ENCODE peak calls at places on chromosome 7, in eight cellular contexts. Q is tibial artery, Y is fibroblast of pulmonary artery, G is esophagus squamous epithelium, X is epithelial cell of esophagus, R is PC-9, O is fibroblast of mammary gland, I is AG04450. C is an unnamed sample.

GRCh38 chr7:47991741-47992311 is 12.4 kb upstream of the HUS1 start:
- DNase-seq in I (no peak), X (peak; percentile 72), R (peak; percentile 66), G (peak; percentile 71), Y (peak; percentile 77), O (peak; percentile 65), Q (peak; percentile 90), C (peak; percentile 79)

GRCh38 chr7:128393526-128394330 is 16.1 kb downstream of the IMPDH1 start:
- DNase-seq in Q (no peak), Y (no peak), X (no peak), G (no peak), I (no peak), O (no peak), R (no peak), C (no peak)

GRCh38 chr7:25857376-25858067 is 294.5 kb upstream of the NFE2L3 start:
- DNase-seq in X (peak; percentile 78), I (no peak), Q (no peak), Y (no peak), O (peak; percentile 90), R (no peak), G (no peak), C (no peak)

GRCh38 chr7:72754312-72754711 is 73.7 kb downstream of the TYW1B start:
- DNase-seq in O (no peak), G (no peak), I (no peak), X (peak; percentile 34), R (no peak), Y (peak; percentile 44), Q (no peak), C (no peak)

GRCh38 chr7:118755067-118755625 is 530.6 kb downstream of the ANKRD7 start:
- DNase-seq in O (peak; percentile 3), Q (no peak), R (peak; percentile 38), X (peak; percentile 99), I (no peak), Y (no peak), G (no peak), C (no peak)

GRCh38 chr7:78616539-78616938 is 818.0 kb downstream of the PHTF2 start:
- DNase-seq in R (no peak), I (no peak), X (no peak), G (no peak), Y (no peak), Q (no peak), O (no peak), C (no peak)

GRCh38 chr7:128732521-128733277 is 6.5 kb upstream of the CALU start:
- DNase-seq in O (no peak), G (no peak), Y (no peak), Q (no peak), X (no peak), I (no peak), R (no peak), C (no peak)

GRCh38 chr7:3861371-3861770 is 560.3 kb downstream of the SDK1 start:
- DNase-seq in O (no peak), I (no peak), X (no peak), G (no peak), Q (no peak), R (no peak), Y (peak; percentile 11), C (no peak)

GRCh38 chr7:156475666-156476065 is 164.9 kb upstream of the RNF32 start:
- DNase-seq in R (no peak), I (peak; percentile 30), O (peak; percentile 42), Y (peak; percentile 5), X (no peak), Q (no peak), G (no peak), C (no peak)

GRCh38 chr7:138029941-138030340 is 28.1 kb upstream of the CREB3L2 start:
- DNase-seq in Y (peak; percentile 16), O (no peak), G (no peak), Q (no peak), R (peak; percentile 68), X (peak; percentile 21), I (no peak), C (no peak)

GRCh38 chr7:783556-784490 is 48.5 kb upstream of the SUN1 start:
- DNase-seq in Q (no peak), Y (no peak), O (no peak), R (no peak), X (no peak), G (no peak), I (no peak), C (no peak)

GRCh38 chr7:54663186-54663585 is 95.8 kb downstream of the SEC61G start:
- DNase-seq in I (no peak), X (no peak), Y (no peak), O (no peak), G (no peak), R (no peak), Q (no peak), C (no peak)

GRCh38 chr7:84497873-84498272 is 303.3 kb upstream of the SEMA3A start:
- DNase-seq in G (no peak), R (no peak), Q (no peak), I (no peak), Y (no peak), X (no peak), O (no peak), C (no peak)

GRCh38 chr7:93298206-93298605 is 66.0 kb downstream of the VPS50 start:
- DNase-seq in X (no peak), Q (no peak), Y (no peak), R (no peak), I (no peak), G (no peak), O (no peak), C (no peak)

GRCh38 chr7:94391716-94392390 is 2.8 kb upstream of the COL1A2 start:
- DNase-seq in G (no peak), O (peak; percentile 72), I (peak; percentile 81), Q (peak; percentile 58), R (no peak), Y (peak; percentile 83), X (no peak), C (no peak)

GRCh38 chr7:55977831-55978230 is 13.4 kb downstream of the NIPSNAP2 start:
- DNase-seq in X (no peak), Q (no peak), G (no peak), R (no peak), I (no peak), Y (peak; percentile 72), O (no peak), C (no peak)

GRCh38 chr7:115941703-115942268 is 88.8 kb downstream of the TFEC start:
- DNase-seq in R (no peak), I (no peak), X (peak; percentile 32), Q (no peak), Y (peak; percentile 60), G (no peak), O (peak; percentile 49), C (no peak)

GRCh38 chr7:28855538-28856217 is 102.5 kb downstream of the TRIL start:
- DNase-seq in Q (no peak), G (no peak), X (peak; percentile 93), Y (peak; percentile 80), I (peak; percentile 87), O (peak; percentile 98), R (peak; percentile 99), C (no peak)

GRCh38 chr7:66250711-66251110 is 45.6 kb downstream of the TPST1 start:
- DNase-seq in I (peak; percentile 38), G (no peak), O (peak; percentile 91), Q (no peak), X (peak; percentile 97), Y (peak; percentile 95), R (no peak), C (no peak)

GRCh38 chr7:44882899-44883298 is 2.4 kb downstream of the PURB start:
- DNase-seq in I (no peak), X (peak; percentile 20), R (no peak), G (no peak), O (peak; percentile 35), Y (no peak), Q (no peak), C (no peak)

GRCh38 chr7:44881066-44881600 is 4.2 kb downstream of the PURB start:
- DNase-seq in Q (no peak), G (no peak), Y (peak; percentile 46), O (no peak), X (no peak), R (no peak), I (no peak), C (no peak)

GRCh38 chr7:44880317-44881018 is 4.9 kb downstream of the PURB start:
- DNase-seq in Q (no peak), X (no peak), I (no peak), Y (no peak), O (no peak), R (no peak), G (no peak), C (no peak)

GRCh38 chr7:44883961-44884360 is 1.4 kb downstream of the PURB start:
- DNase-seq in X (no peak), R (no peak), I (no peak), O (no peak), Y (no peak), G (no peak), Q (no peak), C (no peak)

GRCh38 chr7:44881610-44882009 is 3.7 kb downstream of the PURB start:
- DNase-seq in R (peak; percentile 80), X (peak; percentile 52), Y (peak; percentile 77), G (no peak), I (peak; percentile 55), O (peak; percentile 76), Q (no peak), C (no peak)
- H3K4me3 ChIP-seq in R (peak overlapping the region; percentile 77), X (peak overlapping the region; percentile 41), Y (peak overlapping the region; percentile 80), G (peak overlapping the region; percentile 15), I (peak overlapping the region; percentile 79), O (peak overlapping the region; percentile 76), Q (peak overlapping the region; percentile 79), C (peak overlapping the region; percentile 93)

GRCh38 chr7:15561840-15562239 is at the start of gene AGMO:
- DNase-seq in Y (peak; percentile 28), I (no peak), Q (peak; percentile 55), R (no peak), G (no peak), O (peak; percentile 68), X (peak; percentile 50), C (peak; percentile 76)
- H3K4me3 ChIP-seq in Y (no peak within 1 kb of the TSS), I (no peak within 1 kb of the TSS), Q (peak within 1 kb of the TSS; percentile 33), R (no peak within 1 kb of the TSS), G (no peak within 1 kb of the TSS), O (no peak within 1 kb of the TSS), X (no peak within 1 kb of the TSS), C (peak within 1 kb of the TSS; percentile 54)

DNA sequence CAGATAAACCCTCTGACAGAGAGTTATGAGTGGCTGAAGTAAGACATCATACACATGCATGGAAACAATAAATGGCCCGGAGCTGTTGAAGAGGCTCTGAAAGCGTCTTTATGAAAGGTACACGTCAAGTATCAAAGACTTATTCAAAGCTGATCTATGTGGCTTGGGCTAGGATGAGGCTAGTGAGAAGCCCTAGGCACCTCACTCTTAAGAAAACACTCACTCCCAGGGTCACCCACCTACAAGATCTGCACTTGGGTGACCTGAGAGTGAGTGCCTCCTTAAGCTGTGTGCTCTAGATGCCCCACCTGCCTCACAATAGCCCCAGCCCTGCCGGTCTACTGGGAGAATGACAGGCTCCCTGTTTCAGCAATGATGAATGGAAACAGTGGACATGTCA is 1.1 kb upstream of the GIMAP1 start:
- DNase-seq in Y (no peak), G (no peak), X (no peak), R (no peak), O (no peak), I (no peak), Q (no peak), C (no peak)
- H3K4me3 ChIP-seq in Y (no peak overlapping the region), G (no peak overlapping the region), X (no peak overlapping the region), R (no peak overlapping the region), O (no peak overlapping the region), I (no peak overlapping the region), Q (no peak overlapping the region), C (no peak overlapping the region)

DNA sequence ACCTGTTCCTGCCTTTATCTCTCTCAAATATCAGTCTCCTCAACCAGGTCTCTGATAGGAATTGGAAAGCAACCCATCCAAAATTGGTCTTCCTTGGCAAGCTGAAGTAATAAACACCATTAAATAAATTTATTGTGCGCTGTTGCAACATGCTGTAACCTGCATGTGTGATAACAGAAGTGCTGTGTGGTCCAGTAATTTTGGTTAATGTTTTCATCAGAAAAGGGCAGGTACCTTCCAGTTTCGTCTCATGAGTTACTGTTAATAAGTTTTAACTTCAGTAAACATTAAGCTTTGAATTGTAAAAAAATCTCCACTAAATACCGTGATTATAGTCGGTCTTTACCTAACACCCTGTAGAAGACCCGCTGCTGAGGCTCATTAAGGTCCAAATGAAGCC is 624.7 kb downstream of the TNS3 start:
- DNase-seq in Q (no peak), R (no peak), G (no peak), O (no peak), I (no peak), Y (no peak), X (no peak), C (no peak)
- H3K4me3 ChIP-seq in Q (no peak overlapping the region), R (no peak overlapping the region), G (no peak overlapping the region), O (no peak overlapping the region), I (no peak overlapping the region), Y (no peak overlapping the region), X (no peak overlapping the region), C (no peak overlapping the region)

C was measured in coronary artery.